ENCODE peak calls at places on chromosomes 13 and 19, in six cellular contexts. G is coronary artery, Q is PC-3, O is heart right ventricle, H is AG04449, D is tibial nerve. B is an unnamed sample.

GRCh38 chr13:24683833-24684599 is 3.8 kb downstream of the ATP12A start:
- DNase-seq in G (no peak), D (peak), Q (peak), O (peak), H (no peak), B (peak)

GRCh38 chr19:50497030-50497420 is 14.0 kb downstream of the JOSD2 start:
- DNase-seq in D (no peak), H (no peak), G (no peak), Q (no peak), O (no peak), B (no peak)

GRCh38 chr19:5090780-5091575 is 122.1 kb downstream of the KDM4B start:
- DNase-seq in H (no peak), D (no peak), O (peak), Q (no peak), G (no peak), B (peak)

GRCh38 chr19:7998081-7998480 is 7.4 kb downstream of the ELAVL1 start:
- DNase-seq in O (no peak), H (no peak), Q (no peak), D (no peak), G (no peak), B (no peak)

GRCh38 chr13:43905435-43906031 is 25.8 kb downstream of the LACC1 start:
- DNase-seq in Q (peak), D (no peak), H (no peak), O (no peak), G (no peak), B (peak)

GRCh38 chr13:72246396-72246795 is 379.4 kb upstream of the DACH1 start:
- DNase-seq in D (no peak), H (no peak), Q (peak), O (no peak), G (no peak), B (peak)

GRCh38 chr13:43286769-43287168 is 263.4 kb downstream of the DNAJC15 start:
- DNase-seq in D (no peak), G (no peak), O (no peak), Q (no peak), H (no peak), B (no peak)

GRCh38 chr13:99385161-99385560 is 78.0 kb upstream of the GPR183 start:
- DNase-seq in O (no peak), Q (no peak), D (no peak), H (no peak), G (peak), B (no peak)

GRCh38 chr13:29771247-29771646 is 79.2 kb downstream of the UBL3 start:
- DNase-seq in O (no peak), H (no peak), G (no peak), Q (peak), D (no peak), B (peak)
- TF ChIP-seq CTCF in O (peak), H (peak), G (no peak), Q (peak), D (peak), B (no peak)

DNA sequence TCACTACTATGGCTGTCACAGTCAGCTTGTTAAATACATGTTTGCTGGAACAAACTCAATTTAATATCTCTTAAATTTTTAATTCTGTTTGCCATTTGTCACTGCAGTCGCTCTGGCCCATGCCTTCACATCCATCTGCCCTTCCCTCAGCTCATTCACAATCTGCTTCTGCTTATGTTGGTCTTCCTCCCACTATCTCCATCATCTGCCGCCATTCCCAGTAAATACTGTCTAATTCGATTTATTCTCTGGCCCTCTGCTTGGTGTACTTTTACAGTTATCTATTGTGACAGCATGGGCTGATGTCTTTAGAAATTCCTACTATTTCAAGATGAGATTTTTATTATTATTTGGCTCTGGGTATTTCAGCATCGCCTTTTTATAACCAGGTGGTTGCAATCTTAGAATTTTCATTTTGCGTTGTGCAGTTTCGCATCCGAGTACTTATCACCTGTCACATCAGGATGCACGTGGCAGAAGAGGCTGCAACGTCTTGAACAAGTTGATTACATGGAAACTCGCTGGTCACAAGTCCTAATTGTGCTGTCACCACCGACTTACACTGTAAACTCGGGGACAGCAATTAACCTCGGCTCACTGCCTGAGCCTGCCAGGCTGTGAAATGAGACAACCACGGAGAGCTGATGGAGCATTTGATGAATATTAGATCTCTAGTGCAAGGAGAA is 158.4 kb downstream of the MYO16 start:
- DNase-seq in O (no peak), H (no peak), G (no peak), Q (no peak), D (no peak), B (no peak)
- H3K4me3 ChIP-seq in O (no peak), H (no peak), G (no peak), Q (no peak), D (no peak), B (no peak)

GRCh38 chr19:35931874-35932202 is 4.3 kb upstream of the LRFN3 start:
- DNase-seq in D (no peak), O (no peak), Q (no peak), H (no peak), G (no peak), B (no peak)
- TF ChIP-seq CTCF in D (no peak), O (no peak), Q (no peak), H (no peak), G (peak), B (no peak)

GRCh38 chr19:33300016-33300981 is 2.0 kb downstream of the CEBPA start:
- DNase-seq in D (no peak), G (no peak), H (no peak), Q (no peak), O (peak), B (no peak)
- H3K4me3 ChIP-seq in D (peak), G (peak), H (no peak), Q (peak), O (peak), B (peak)

DNA sequence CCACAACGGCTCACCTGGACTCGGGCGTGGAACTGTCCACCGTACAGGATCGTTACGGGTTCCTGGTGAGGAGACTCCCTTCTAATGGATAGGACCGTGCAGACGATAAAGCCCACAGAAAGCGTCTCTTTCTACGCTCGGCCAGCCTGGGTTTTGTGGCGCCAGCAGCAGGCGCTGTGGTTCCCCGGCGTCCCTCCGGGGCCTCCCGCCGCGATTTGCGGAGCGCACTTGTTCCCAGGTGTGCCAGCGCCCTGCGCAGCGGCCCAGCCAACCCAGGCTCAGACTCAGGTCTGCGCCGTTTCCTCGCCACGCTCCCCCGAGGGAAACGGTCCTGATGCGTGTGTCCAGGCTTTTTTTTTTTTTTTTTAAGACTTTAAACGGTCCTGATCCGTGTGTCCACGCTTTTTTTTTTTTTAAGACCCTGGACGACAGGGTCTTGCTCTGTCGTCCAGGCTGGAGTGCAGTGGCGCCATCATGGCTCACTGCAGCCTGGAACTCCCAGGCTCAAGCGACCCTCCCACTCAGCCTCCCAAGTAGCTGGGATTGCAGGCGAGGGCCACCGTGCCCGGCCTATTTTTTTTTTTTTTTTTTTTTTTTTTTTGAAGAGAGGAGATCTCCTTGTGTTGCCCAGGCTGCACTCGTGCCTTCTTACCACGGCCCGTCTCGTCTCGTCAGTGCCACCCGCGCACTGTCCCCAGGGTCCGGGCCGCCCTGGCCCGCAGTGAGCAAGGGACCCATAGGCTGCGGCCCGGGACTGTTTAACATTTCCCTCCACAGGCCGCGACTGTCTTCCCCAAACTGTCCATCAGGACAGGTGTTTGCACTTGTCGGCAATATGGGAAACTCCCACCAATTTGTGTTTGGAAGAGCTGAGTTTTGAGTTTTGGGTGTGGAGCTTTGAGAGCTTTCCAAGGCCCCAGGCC is 23.8 kb downstream of the GJA3 start:
- DNase-seq in G (no peak), O (peak), D (no peak), H (no peak), Q (no peak), B (no peak)
- TF ChIP-seq CTCF in G (no peak), O (peak), D (no peak), H (peak), Q (peak), B (peak)

GRCh38 chr19:40055049-40055448 is 982 bp downstream of the ZNF780B start:
- DNase-seq in Q (no peak), O (no peak), G (no peak), D (no peak), H (no peak), B (no peak)

GRCh38 chr19:40056505-40056904 is 474 bp upstream of the ZNF780B start:
- DNase-seq in D (no peak), Q (no peak), G (no peak), O (no peak), H (no peak), B (peak)

GRCh38 chr19:40055832-40056504 is at the start of gene ZNF780B:
- DNase-seq in H (no peak), D (peak), Q (peak), O (peak), G (peak), B (peak)

GRCh38 chr19:40059624-40060023 is 3.6 kb upstream of the ZNF780B start:
- DNase-seq in Q (no peak), G (no peak), O (no peak), D (no peak), H (no peak), B (no peak)

GRCh38 chr19:40057166-40057565 is 1.1 kb upstream of the ZNF780B start:
- DNase-seq in Q (no peak), O (no peak), D (no peak), H (no peak), G (no peak), B (no peak)
- H3K4me3 ChIP-seq in Q (peak), O (no peak), D (no peak), H (no peak), G (no peak), B (no peak)

GRCh38 chr19:45215391-45216191 is 29.6 kb downstream of the EXOC3L2 start:
- DNase-seq in H (no peak), G (no peak), Q (peak), O (peak), D (no peak), B (no peak)
- TF ChIP-seq CTCF in H (no peak), G (no peak), Q (no peak), O (no peak), D (no peak), B (no peak)

DNA sequence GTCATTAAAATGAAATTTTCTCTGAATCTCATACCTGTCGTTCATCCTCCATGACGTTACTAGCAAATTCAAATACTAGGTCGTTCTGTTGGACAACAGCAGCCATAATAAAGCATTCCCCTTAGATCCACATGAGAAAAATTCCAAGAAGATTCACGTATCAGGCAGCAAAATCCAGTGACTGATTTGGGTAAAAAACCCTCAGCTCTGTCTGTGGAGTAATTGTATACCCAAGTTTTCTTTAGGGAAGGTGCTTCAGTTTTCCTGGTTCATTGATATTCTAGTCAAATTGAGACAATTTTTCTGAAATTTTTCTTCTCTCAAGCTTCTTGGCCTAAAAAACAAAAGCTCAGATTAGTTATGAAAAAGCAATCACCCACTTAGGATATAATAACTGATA is 37.2 kb downstream of the ELF1 start:
- DNase-seq in G (no peak), D (no peak), O (no peak), H (no peak), Q (no peak), B (no peak)
- H3K4me3 ChIP-seq in G (peak), D (peak), O (peak), H (no peak), Q (no peak), B (peak)